ENCODE peak calls at places on chromosomes 11 and 22, in four cellular contexts. K is fibroblast of lung, E is ovary, X is colonic mucosa. S is an unnamed sample. For H3K9me3, the result is how much of the 10 kb centered on the place peaks cover.

GRCh38 chr22:43142881-43143562 is at the start of gene MCAT:
- DNase-seq in K (peak), E (peak), X (peak), S (peak)

GRCh38 chr11:65468874-65469333 is 29.9 kb upstream of the MALAT1 start:
- DNase-seq in K (no peak), E (no peak), X (peak), S (peak)

GRCh38 chr11:123519055-123519796 is 89.2 kb downstream of the GRAMD1B start:
- DNase-seq in K (no peak), E (peak), X (no peak), S (no peak)

GRCh38 chr11:69647761-69648497 is 7.0 kb downstream of the CCND1 start:
- DNase-seq in K (no peak), E (no peak), X (no peak), S (no peak)

GRCh38 chr11:81007046-81007445 is 1566.2 kb upstream of the TENM4 start:
- DNase-seq in K (peak), E (no peak), X (no peak), S (no peak)

GRCh38 chr11:2825261-2825885 is 60.2 kb downstream of the CDKN1C start:
- DNase-seq in K (peak), E (peak), X (peak), S (peak)

GRCh38 chr22:39414886-39415285 is 15.3 kb downstream of the TAB1 start:
- DNase-seq in K (no peak), E (no peak), X (no peak), S (peak)

GRCh38 chr11:27711725-27712124 is 11.5 kb upstream of the BDNF start:
- DNase-seq in K (no peak), E (no peak), X (no peak), S (no peak)

GRCh38 chr11:131839326-131839725 is 468.9 kb downstream of the NTM start:
- DNase-seq in K (no peak), E (no peak), X (no peak), S (no peak)

GRCh38 chr11:37108436-37109204 is 510.6 kb upstream of the RAG2 start:
- DNase-seq in K (peak), E (no peak), X (no peak), S (no peak)

GRCh38 chr11:123194308-123195181 is 503 bp downstream of the CLMP start:
- DNase-seq in K (peak), E (peak), X (no peak), S (no peak)

GRCh38 chr11:76793834-76794291 is 10.7 kb downstream of the TSKU start:
- DNase-seq in K (no peak), E (no peak), X (no peak), S (no peak)

GRCh38 chr11:67420646-67421420 is 5.4 kb downstream of the CARNS1 start:
- DNase-seq in K (peak), E (peak), X (peak), S (peak)

GRCh38 chr11:119000906-119001305 is 3.0 kb downstream of the CENATAC start:
- DNase-seq in K (no peak), E (no peak), X (no peak), S (no peak)

GRCh38 chr11:22792497-22792896 is 37.1 kb downstream of the SVIP start:
- DNase-seq in K (peak), E (no peak), X (no peak), S (no peak)

GRCh38 chr11:121486054-121486453 is 33.3 kb upstream of the SORL1-AS1 start:
- DNase-seq in K (no peak), E (no peak), X (no peak), S (no peak)

GRCh38 chr22:47293368-47294221 is 531.1 kb downstream of the TBC1D22A start:
- DNase-seq in K (no peak), E (no peak), X (no peak), S (no peak)
- H3K9me3 ChIP-seq in K (under half), E (under half), X (under half), S (under half)

GRCh38 chr11:61580292-61580888 is 486 bp downstream of the SYT7 start:
- DNase-seq in K (no peak), E (no peak), X (no peak), S (no peak)
- H3K9me3 ChIP-seq in K (under half), E (under half), X (under half), S (under half)

GRCh38 chr22:49491221-49491635 is 336.4 kb downstream of the BRD1 start:
- DNase-seq in K (no peak), E (no peak), X (no peak), S (no peak)

GRCh38 chr22:49490692-49491091 is 337.0 kb downstream of the BRD1 start:
- DNase-seq in K (no peak), E (no peak), X (no peak), S (no peak)

GRCh38 chr22:49492756-49493251 is 334.9 kb downstream of the BRD1 start:
- DNase-seq in K (no peak), E (no peak), X (no peak), S (no peak)

GRCh38 chr22:49492308-49492707 is 335.4 kb downstream of the BRD1 start:
- DNase-seq in K (no peak), E (no peak), X (no peak), S (no peak)

DNA sequence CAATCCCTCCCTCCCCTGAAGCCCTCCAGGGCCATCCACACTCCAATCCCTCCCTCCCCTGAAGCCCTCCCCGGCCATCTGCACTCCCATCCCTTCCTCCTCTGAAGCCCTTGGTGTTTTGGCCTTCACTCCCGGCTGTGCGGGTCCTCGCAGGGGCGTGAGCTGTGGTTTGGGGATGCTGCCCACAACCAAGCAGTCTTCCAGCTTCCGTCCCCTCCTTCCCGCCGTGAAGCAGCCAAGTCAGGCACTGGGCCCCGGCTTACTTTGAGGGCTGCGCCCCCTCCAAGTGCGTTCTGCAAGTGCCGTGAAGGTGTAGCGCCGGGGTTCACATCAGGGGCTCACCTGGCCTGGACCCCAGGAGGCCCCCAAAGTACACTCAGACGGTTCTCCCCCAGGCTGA is 335.9 kb downstream of the BRD1 start:
- DNase-seq in K (no peak), E (no peak), X (no peak), S (no peak)
- H3K9me3 ChIP-seq in K (under half), E (under half), X (under half), S (under half)

DNA sequence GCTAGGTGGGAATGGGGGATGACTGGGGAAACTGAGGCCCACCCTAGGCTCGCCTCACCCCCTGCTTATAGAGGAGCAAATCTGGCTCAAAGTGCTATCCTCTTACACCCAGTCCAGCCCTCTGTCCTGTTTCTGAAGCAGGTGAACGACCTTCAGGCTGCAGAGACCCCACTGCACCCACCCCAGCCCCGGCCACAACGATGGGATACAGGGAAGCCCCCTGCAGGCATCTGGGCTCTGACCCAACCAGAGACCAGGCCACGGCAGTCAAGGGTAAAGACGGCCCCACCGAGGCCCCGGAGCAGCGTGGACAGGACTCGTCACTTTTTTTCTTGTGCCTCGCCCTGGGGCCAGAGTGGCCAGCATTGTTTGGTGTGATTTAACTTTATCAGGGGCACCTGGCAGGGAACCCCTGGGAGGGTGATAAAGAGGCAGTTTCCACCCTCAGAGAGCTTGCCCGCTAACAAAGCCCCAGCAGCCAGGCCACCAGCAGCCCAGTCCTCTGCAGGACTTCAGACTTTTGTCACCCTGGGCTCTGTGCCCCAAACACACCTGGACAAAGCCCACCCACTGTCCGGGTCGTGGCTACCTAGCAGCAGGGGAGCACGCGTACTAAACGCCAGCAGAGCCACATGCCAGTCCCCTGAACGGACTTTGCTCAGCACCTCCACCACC is 612.6 kb downstream of the TBC1D22A start:
- DNase-seq in K (no peak), E (no peak), X (no peak), S (no peak)
- H3K9me3 ChIP-seq in K (under half), E (under half), X (under half), S (under half)

GRCh38 chr22:49650336-49651241 is 177.1 kb downstream of the BRD1 start:
- DNase-seq in K (no peak), E (no peak), X (no peak), S (no peak)
- H3K9me3 ChIP-seq in K (under half), E (under half), X (under half), S (under half)

DNA sequence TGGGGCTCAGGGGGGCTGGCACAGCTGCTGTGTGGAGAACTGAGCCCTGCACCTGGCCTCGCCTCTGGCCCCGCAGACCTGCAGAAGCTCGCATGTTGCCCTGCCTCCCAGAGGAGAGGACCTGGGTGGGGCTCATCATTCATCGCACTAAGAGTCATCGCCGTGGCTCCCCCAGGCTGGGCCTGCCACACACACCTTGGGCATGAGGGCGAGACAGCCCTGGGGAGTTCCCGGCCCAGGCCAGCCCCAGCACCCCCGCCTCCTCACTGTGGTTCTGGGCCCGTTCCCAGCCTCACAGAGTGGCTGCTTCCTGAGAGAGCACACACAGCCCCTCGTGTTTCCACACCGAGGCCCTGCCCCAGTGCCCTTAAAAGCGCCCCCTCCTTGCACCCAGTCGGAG is 694.6 kb downstream of the TBC1D22A start:
- DNase-seq in K (no peak), E (no peak), X (peak), S (no peak)
- H3K9me3 ChIP-seq in K (under half), E (under half), X (under half), S (under half)

DNA sequence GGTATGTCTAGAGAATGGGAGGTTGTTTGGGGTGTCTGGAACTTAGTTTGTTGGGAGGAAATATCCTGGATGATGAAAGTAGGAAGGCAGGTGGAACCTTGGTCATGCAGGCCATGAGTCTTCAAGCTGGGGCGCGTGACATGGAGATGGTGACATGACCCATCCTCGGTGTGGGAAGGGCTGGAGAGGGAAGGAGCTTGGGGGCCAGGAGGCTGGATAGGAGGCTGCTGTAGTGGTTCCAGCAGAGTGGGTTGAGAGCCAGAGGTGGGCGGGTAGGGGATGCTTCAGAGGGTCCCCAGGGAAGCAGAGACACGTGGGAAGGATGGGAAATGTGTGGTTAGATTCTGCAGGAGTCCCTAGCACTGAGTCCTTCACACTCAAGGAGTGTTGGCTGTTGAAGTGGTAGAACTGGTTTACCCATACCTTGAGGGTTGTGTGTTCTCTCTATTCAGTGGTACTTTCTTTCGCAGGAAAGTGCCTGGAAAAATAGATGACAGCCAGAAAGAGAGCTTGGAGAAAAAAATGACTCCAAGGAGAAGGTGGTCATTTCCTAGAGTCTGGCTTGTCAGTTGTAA is 56.8 kb downstream of the LDLRAD3 start:
- DNase-seq in K (no peak), E (no peak), X (no peak), S (no peak)
- H3K9me3 ChIP-seq in K (under half), E (under half), X (under half), S (under half)

DNA sequence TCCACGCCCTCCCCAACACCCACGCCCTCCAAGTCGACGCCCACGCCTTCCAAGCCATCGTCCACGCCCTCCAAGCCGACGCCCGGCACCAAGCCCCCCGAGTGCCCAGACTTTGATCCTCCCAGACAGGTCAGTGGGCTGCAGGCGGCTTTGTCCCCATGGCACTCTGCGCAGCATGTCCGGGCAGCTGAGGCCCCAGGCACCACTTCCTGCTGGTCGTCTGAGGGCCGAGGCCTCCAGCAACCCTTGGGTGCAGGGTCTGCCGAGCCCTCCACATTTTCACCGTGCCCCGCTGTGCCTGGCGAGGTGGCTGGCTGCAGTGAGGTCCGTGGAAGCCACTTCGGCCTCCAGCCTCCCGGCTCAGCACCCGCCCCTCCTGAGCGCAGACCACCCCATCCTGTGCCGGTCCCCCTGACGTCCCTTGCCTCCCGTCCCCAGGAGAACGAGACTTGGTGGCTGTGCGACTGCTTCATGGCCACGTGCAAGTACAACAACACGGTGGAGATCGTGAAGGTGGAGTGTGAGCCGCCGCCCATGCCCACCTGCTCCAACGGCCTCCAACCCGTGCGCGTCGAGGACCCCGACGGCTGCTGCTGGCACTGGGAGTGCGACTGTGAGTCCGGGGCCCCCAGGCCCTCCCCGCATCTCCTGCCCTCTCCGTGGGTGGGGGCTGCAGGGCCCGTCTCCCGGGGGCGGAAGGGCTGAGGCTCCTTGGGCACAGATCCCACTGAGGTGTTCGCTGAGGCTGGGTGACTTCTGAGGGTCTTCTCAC is 26.8 kb downstream of the MUC2 start:
- DNase-seq in K (no peak), E (no peak), X (no peak), S (peak)
- H3K9me3 ChIP-seq in K (under half), E (under half), X (under half), S (under half)

GRCh38 chr22:48959496-48959895 is 868.2 kb downstream of the BRD1 start:
- DNase-seq in K (no peak), E (no peak), X (peak), S (no peak)

GRCh38 chr22:48955351-48956311 is 872.0 kb downstream of the BRD1 start:
- DNase-seq in K (no peak), E (no peak), X (peak), S (no peak)

GRCh38 chr22:48957987-48958321 is 869.7 kb downstream of the BRD1 start:
- DNase-seq in K (no peak), E (no peak), X (peak), S (no peak)

GRCh38 chr22:48954781-48955311 is 872.8 kb downstream of the BRD1 start:
- DNase-seq in K (no peak), E (no peak), X (no peak), S (no peak)

GRCh38 chr22:48957311-48957986 is 870.2 kb downstream of the BRD1 start:
- DNase-seq in K (no peak), E (no peak), X (peak), S (no peak)
- H3K9me3 ChIP-seq in K (under half), E (under half), X (under half), S (under half)

GRCh38 chr22:48152916-48153315 is 1390.5 kb downstream of the TBC1D22A start:
- DNase-seq in K (no peak), E (no peak), X (no peak), S (no peak)
- H3K9me3 ChIP-seq in K (under half), E (under half), X (under half), S (under half)

S was measured in heart right ventricle.